ENCODE peak calls at places on chromosomes 2 and 18, in five cellular contexts. S is neuronal stem cell, W is IMR-90, D is H1, V is mesenchymal stem cell. R is an unnamed sample.

GRCh38 chr2:88692187-88692586 is 714 bp downstream of the RPIA start:
- DNase-seq in V (peak; percentile 36), S (peak; percentile 3), D (peak; percentile 49), W (peak; percentile 7), R (peak; percentile 32)

GRCh38 chr2:214830794-214831346 is 21.4 kb upstream of the BARD1 start:
- DNase-seq in D (no peak), W (peak; percentile 37), V (peak; percentile 18), S (no peak), R (peak; percentile 67)

GRCh38 chr2:194917519-194917918 is 739.5 kb upstream of the SLC39A10 start:
- DNase-seq in V (no peak), S (no peak), D (no peak), W (no peak), R (no peak)

GRCh38 chr18:58076052-58076451 is 32.0 kb downstream of the NEDD4L start:
- DNase-seq in S (no peak), V (no peak), D (no peak), W (peak; percentile 68), R (no peak)

GRCh38 chr2:222470802-222471468 is 46.6 kb downstream of the SGPP2 start:
- DNase-seq in W (no peak), D (no peak), S (no peak), V (no peak), R (peak; percentile 90)

GRCh38 chr2:54773838-54774237 is 50.4 kb downstream of the EML6 start:
- DNase-seq in V (peak; percentile 4), W (no peak), D (peak; percentile 57), S (no peak), R (peak; percentile 76)

GRCh38 chr2:99399063-99399462 is 61.9 kb downstream of the EIF5B start:
- DNase-seq in D (no peak), V (no peak), W (no peak), S (no peak), R (no peak)

GRCh38 chr2:106614511-106615291 is 127.5 kb downstream of the CD8B2 start:
- DNase-seq in D (no peak), W (no peak), V (no peak), S (no peak), R (no peak)

GRCh38 chr18:63970803-63971191 is 916 bp downstream of the SERPINB8 start:
- DNase-seq in D (peak; percentile 67), W (peak; percentile 21), V (peak; percentile 72), S (no peak), R (peak; percentile 80)

DNA sequence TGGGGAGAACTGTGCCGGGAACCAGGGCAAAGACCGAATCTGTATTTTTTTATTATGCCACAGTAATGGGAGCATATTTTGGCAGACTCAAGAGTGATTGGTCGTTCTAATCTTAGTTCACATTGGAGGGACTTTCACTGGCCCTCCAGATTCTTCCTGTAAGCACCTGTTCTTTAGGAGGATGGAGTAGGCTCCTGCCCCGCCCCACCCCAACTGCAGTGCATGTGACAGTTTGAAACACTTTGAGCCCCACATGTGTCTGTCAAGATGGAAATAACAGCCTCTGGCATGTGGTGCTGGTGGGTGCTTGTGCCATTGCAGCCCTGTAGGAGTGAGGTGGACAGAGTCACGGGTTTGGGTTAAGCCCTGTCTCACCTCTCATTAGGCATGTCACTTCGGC is 43.3 kb upstream of the TXNDC2 start:
- DNase-seq in V (no peak), D (no peak), S (no peak), W (no peak), R (no peak)
- H2BK15ac ChIP-seq in V (no peak overlapping the region), D (no peak overlapping the region), S (no peak overlapping the region), W (no peak overlapping the region), R (no peak overlapping the region)

GRCh38 chr2:231037202-231037730 is at the start of gene C2orf72:
- DNase-seq in S (no peak), W (no peak), D (peak; percentile 58), V (no peak), R (no peak)
- H3K4me3 ChIP-seq in S (peak within 1 kb of the TSS; percentile 81), W (peak within 1 kb of the TSS; percentile 38), D (peak within 1 kb of the TSS; percentile 71), V (peak within 1 kb of the TSS; percentile 51), R (peak within 1 kb of the TSS; percentile 33)

GRCh38 chr18:2570772-2571199 is 519 bp downstream of the METTL4 start:
- DNase-seq in S (no peak), D (peak; percentile 73), V (peak; percentile 83), W (peak; percentile 64), R (peak; percentile 82)

GRCh38 chr18:2569338-2570207 is 1.7 kb downstream of the METTL4 start:
- DNase-seq in W (no peak), D (no peak), V (no peak), S (no peak), R (peak; percentile 40)

GRCh38 chr18:2572892-2573291 is 1.5 kb downstream of the NDC80 start:
- DNase-seq in S (no peak), D (no peak), V (peak; percentile 28), W (no peak), R (no peak)

GRCh38 chr18:2572144-2572682 is 856 bp downstream of the NDC80 start:
- DNase-seq in W (no peak), D (no peak), S (no peak), V (peak; percentile 15), R (peak; percentile 5)

DNA sequence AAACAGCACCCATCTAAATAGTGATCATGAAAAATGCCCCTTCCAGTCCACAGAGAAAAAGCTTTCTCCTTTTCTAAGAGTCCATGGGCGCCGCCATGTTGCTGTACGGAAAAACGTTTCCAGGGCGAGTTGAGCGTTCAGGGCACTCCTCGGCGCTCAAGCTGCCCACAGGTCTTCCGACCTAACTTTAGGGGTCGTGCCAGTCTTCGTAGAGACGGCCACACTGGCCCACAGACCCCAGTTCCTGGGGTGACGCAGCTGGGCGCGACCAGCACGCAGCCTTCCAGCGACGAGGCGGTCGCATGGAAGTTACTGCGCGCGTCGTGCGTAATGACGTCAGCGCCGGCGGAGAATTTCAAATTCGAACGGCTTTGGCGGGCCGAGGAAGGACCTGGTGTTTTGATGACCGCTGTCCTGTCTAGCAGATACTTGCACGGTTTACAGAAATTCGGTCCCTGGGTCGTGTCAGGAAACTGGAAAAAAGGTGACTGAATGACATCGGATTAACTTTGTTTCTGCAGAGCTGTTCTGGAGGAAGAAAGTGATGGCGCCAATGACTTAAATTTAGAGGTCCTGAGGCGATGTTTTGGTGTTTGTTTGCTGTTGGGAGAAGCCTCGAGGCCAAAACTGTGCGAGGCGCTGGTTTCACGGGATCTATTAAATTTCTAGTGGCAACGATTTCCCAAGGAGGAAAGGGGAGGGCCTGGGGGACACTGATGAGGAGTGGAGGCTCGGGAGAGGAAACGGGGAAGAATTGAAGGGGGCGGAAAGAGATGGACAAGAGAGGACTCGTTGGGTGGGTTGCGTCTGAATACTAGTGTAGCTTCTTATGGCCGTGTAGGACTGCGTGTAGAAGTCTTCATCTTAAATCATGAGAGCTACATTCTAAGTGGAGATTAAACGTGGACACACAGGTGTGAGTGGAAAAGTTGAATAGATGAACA is at the start of the genes METTL4 and NDC80:
- DNase-seq in V (peak; percentile 92), D (peak; percentile 90), S (peak; percentile 89), W (peak; percentile 86), R (peak; percentile 97)
- H2BK15ac ChIP-seq in V (peak within 1 kb of the TSS; percentile 84), D (no peak within 1 kb of the TSS), S (no peak within 1 kb of the TSS), W (peak within 1 kb of the TSS; percentile 98), R (no peak within 1 kb of the TSS)

DNA sequence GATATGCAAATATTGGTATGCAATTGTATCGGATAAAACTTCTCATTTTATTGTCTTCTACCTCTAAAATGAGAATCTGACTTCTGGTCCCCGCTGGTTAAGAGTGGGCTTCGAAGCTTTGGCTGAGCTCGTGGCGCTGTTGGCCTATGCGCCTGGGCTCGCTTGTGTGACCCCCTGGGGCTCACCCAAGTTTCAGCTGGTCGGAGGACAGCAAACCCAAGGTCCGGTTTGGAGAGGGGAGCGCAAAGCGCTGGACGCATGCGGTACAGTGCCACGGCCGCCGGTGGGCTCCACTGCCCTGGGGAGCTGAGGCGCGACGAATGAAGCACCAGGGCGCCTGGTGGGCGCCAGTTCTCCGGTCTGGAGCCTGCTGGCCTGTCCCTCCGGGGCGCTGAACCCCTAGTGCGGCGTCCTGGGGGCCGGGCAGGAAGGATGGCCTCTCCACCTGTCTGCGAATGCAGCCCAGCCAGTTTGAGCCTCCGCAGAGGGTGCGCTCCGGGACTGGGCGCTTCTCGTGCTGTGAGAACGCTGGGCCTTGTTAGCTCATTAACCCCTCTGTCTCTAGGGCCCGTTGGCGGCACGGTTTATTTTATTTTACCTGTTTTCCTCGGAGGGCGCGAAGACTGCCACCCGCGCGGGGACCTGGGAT is 10.3 kb downstream of the MEIS1 start:
- DNase-seq in V (peak; percentile 72), S (no peak), D (peak; percentile 70), W (no peak), R (peak; percentile 55)
- H3K4me3 ChIP-seq in V (peak overlapping the region; percentile 46), S (peak overlapping the region; percentile 15), D (peak overlapping the region; percentile 63), W (peak overlapping the region; percentile 39), R (no peak overlapping the region)

DNA sequence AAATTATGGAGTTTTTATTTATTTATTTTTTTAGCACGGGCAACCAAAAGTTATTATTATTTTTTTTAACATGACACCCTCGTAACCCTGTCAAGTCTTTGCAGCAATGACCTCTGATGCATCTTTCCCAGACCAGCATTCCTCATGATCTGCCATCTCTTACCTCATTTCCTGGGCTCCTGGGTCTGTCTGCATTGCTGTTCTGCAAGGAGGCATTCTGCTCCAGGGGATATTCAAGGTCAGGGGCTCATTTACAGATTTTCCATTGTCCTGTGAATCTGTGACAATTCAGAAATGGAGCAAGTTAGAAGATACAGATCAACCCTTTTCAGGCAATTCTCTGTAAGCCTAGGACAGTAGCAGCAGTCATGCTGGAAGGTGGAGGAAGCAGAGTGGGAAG is 43.0 kb downstream of the NGEF start:
- DNase-seq in V (no peak), S (no peak), D (no peak), W (no peak), R (peak; percentile 75)
- H2BK15ac ChIP-seq in V (no peak overlapping the region), S (no peak overlapping the region), D (no peak overlapping the region), W (no peak overlapping the region), R (no peak overlapping the region)

DNA sequence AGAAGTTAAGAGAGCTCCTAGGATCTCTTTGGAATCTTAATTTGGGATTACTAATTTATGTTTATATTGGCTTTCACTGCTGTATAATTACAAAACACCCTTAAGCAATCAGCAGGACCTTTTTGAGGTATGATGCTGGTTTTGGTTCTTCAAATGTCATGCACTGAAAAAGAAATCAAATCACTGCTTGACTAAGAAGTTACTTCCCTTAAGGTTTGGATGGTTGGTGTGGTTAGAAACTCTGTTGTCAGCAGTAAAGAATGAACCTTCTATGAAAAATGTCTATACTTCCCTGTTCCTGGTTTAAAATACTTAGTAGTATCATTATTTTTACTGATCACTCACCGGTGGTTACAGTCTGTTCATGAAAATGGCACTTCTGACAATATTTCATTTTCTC is 5.5 kb downstream of the COLEC12 start:
- DNase-seq in D (no peak), V (no peak), S (no peak), W (peak; percentile 32), R (no peak)
- H3K4me3 ChIP-seq in D (no peak overlapping the region), V (no peak overlapping the region), S (no peak overlapping the region), W (no peak overlapping the region), R (no peak overlapping the region)

DNA sequence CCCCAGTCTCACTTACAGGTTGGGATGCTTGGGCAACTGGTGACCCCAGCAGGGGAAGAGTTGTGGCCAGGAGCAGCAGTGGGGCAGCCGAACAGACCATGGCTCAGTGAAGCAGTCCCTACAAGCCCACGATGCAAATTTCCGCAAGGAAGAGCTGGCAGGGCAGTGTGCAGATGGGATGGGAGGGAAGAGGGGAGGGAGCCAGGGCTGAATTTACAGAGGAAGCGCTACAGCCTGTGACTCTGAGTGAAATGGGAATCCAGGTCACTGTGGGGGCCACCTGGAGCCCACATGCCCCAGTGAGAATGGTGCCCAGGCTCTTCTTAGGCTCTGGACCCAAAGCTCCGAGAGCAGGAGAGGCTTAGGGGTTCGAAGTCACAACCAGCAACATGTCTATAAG is 27.0 kb upstream of the SELENOI start:
- DNase-seq in S (no peak), V (no peak), D (no peak), W (no peak), R (peak; percentile 23)
- H2BK15ac ChIP-seq in S (no peak overlapping the region), V (no peak overlapping the region), D (no peak overlapping the region), W (no peak overlapping the region), R (no peak overlapping the region)

R was measured in mesendoderm.